ENCODE peak calls at places on chromosomes 16 and 17, in six cellular contexts. K, Y, J, C, Z and T are unnamed samples.

GRCh38 chr17:42210046-42210445 is 15.8 kb upstream of the GHDC start:
- DNase-seq in C (no peak), Y (no peak), J (no peak), K (no peak), Z (no peak), T (no peak)

GRCh38 chr17:21125862-21126261 is 902 bp upstream of the DHRS7B start:
- DNase-seq in K (no peak), J (no peak), Y (peak; percentile 78), Z (no peak), C (no peak), T (no peak)

GRCh38 chr16:75329933-75330332 is 78.5 kb upstream of the BCAR1 start:
- DNase-seq in Y (no peak), J (no peak), K (no peak), C (no peak), Z (no peak), T (no peak)

GRCh38 chr16:16992986-16993783 is 477.6 kb downstream of the XYLT1 start:
- DNase-seq in C (no peak), J (no peak), Z (no peak), K (no peak), Y (no peak), T (no peak)

GRCh38 chr17:65496801-65497200 is 64.6 kb downstream of the AXIN2 start:
- DNase-seq in Y (no peak), C (no peak), Z (no peak), K (no peak), J (no peak), T (no peak)

GRCh38 chr17:62653002-62653830 is 25.7 kb downstream of the MRC2 start:
- DNase-seq in Z (peak; percentile 57), K (peak; percentile 44), J (peak; percentile 52), Y (peak; percentile 82), C (peak; percentile 64), T (no peak)

GRCh38 chr17:66661411-66661843 is 173.5 kb upstream of the CACNG5 start:
- DNase-seq in Z (peak; percentile 63), Y (no peak), C (no peak), K (no peak), J (no peak), T (no peak)

GRCh38 chr16:87483481-87483880 is 9.3 kb downstream of the ZCCHC14 start:
- DNase-seq in Z (no peak), Y (no peak), C (no peak), J (no peak), K (no peak), T (no peak)

GRCh38 chr16:50436271-50436670 is 67.5 kb upstream of the BRD7 start:
- DNase-seq in Y (no peak), C (no peak), K (no peak), J (no peak), Z (no peak), T (no peak)

GRCh38 chr17:45413498-45413923 is 19.2 kb downstream of the ARHGAP27 start:
- DNase-seq in C (peak; percentile 57), Y (peak; percentile 88), Z (no peak), J (peak; percentile 92), K (peak; percentile 18), T (no peak)

GRCh38 chr16:5054876-5055865 is 10.6 kb downstream of the C16orf89 start:
- DNase-seq in Y (peak; percentile 61), Z (no peak), J (no peak), C (no peak), K (no peak), T (no peak)

GRCh38 chr17:74386397-74386796 is 19.1 kb downstream of the GPR142 start:
- DNase-seq in Z (peak; percentile 60), C (peak; percentile 83), K (no peak), Y (no peak), J (no peak), T (no peak)

GRCh38 chr17:51000835-51001638 is 119.6 kb downstream of the SPAG9 start:
- DNase-seq in J (no peak), K (no peak), C (no peak), Y (no peak), Z (peak; percentile 66), T (no peak)

GRCh38 chr17:57965521-57966160 is 10.4 kb upstream of the CUEDC1 start:
- DNase-seq in Y (no peak), K (no peak), C (no peak), Z (no peak), J (no peak), T (no peak)

GRCh38 chr17:2343421-2343820 is 6.1 kb downstream of the SGSM2 start:
- DNase-seq in K (no peak), Z (no peak), J (peak; percentile 19), C (no peak), Y (no peak), T (no peak)

GRCh38 chr16:46790599-46791270 is 40.2 kb downstream of the C16orf87 start:
- DNase-seq in Z (peak; percentile 6), J (no peak), K (no peak), C (no peak), Y (no peak), T (no peak)

GRCh38 chr17:40095944-40096791 is 4.2 kb downstream of the NR1D1 start:
- DNase-seq in K (no peak), Z (no peak), J (peak; percentile 73), Y (peak; percentile 93), C (peak; percentile 74), T (no peak)

GRCh38 chr17:43790311-43790940 is 10.2 kb downstream of the CFAP97D1 start:
- DNase-seq in C (no peak), K (no peak), Y (no peak), Z (no peak), J (no peak), T (no peak)

GRCh38 chr17:43789482-43789881 is 9.2 kb downstream of the CFAP97D1 start:
- DNase-seq in Y (no peak), J (no peak), K (no peak), Z (no peak), C (no peak), T (no peak)

GRCh38 chr17:43787728-43788127 is 7.5 kb downstream of the CFAP97D1 start:
- DNase-seq in C (no peak), J (no peak), Z (no peak), K (no peak), Y (no peak), T (no peak)

GRCh38 chr17:43791589-43791988 is 11.4 kb downstream of the CFAP97D1 start:
- DNase-seq in J (no peak), Z (peak; percentile 61), K (peak; percentile 67), Y (no peak), C (no peak), T (no peak)
- H3K4me3 ChIP-seq in J (no peak overlapping the region), Z (no peak overlapping the region), K (no peak overlapping the region), Y (no peak overlapping the region), C (no peak overlapping the region), T (no peak overlapping the region)

GRCh38 chr17:35715416-35715815 is 16.0 kb upstream of the RASL10B start:
- DNase-seq in Y (no peak), C (no peak), K (no peak), J (no peak), Z (no peak), T (no peak)

GRCh38 chr17:35716897-35717839 is 14.3 kb upstream of the RASL10B start:
- DNase-seq in J (no peak), Y (no peak), C (no peak), K (peak; percentile 40), Z (peak; percentile 59), T (no peak)

GRCh38 chr17:35716173-35716572 is 15.3 kb upstream of the RASL10B start:
- DNase-seq in J (no peak), K (no peak), Z (no peak), Y (no peak), C (no peak), T (no peak)

GRCh38 chr17:35713069-35713728 is 18.2 kb upstream of the RASL10B start:
- DNase-seq in C (peak; percentile 54), Y (no peak), J (no peak), K (no peak), Z (peak; percentile 99), T (no peak)

GRCh38 chr17:35714988-35715387 is 16.5 kb upstream of the RASL10B start:
- DNase-seq in J (no peak), C (no peak), K (no peak), Y (no peak), Z (no peak), T (no peak)
- TF ChIP-seq CTCF in J (no peak), C (no peak), K (no peak), Y (no peak), Z (no peak), T (no peak)

GRCh38 chr17:79845601-79845949 is 6.3 kb upstream of the CBX4 start:
- DNase-seq in C (no peak), Z (no peak), Y (no peak), J (peak; percentile 57), K (peak; percentile 59), T (no peak)

GRCh38 chr17:79844869-79845600 is 5.8 kb upstream of the CBX4 start:
- DNase-seq in Y (peak; percentile 90), J (peak; percentile 68), Z (no peak), K (no peak), C (peak; percentile 67), T (no peak)

GRCh38 chr17:79848370-79848766 is 9.1 kb upstream of the CBX4 start:
- DNase-seq in C (no peak), Y (no peak), Z (no peak), K (no peak), J (no peak), T (no peak)

GRCh38 chr17:79849953-79850352 is 10.7 kb upstream of the CBX4 start:
- DNase-seq in Z (no peak), Y (no peak), K (no peak), C (no peak), J (no peak), T (no peak)

GRCh38 chr17:79847698-79848369 is 8.6 kb upstream of the CBX4 start:
- DNase-seq in Y (no peak), Z (no peak), C (no peak), J (no peak), K (no peak), T (no peak)
- H3K4me3 ChIP-seq in Y (no peak overlapping the region), Z (no peak overlapping the region), C (no peak overlapping the region), J (no peak overlapping the region), K (no peak overlapping the region), T (no peak overlapping the region)

GRCh38 chr16:65124596-65124995 is 2.7 kb upstream of the CDH11 start:
- DNase-seq in J (no peak), Y (no peak), Z (no peak), C (no peak), K (no peak), T (no peak)

GRCh38 chr16:65122724-65122973 is 786 bp upstream of the CDH11 start:
- DNase-seq in Z (no peak), J (no peak), Y (no peak), C (no peak), K (no peak), T (no peak)

GRCh38 chr16:65125322-65125721 is 3.5 kb upstream of the CDH11 start:
- DNase-seq in K (no peak), C (no peak), J (no peak), Y (no peak), Z (peak; percentile 57), T (no peak)

GRCh38 chr16:65122974-65123845 is 1.3 kb upstream of the CDH11 start:
- DNase-seq in K (peak; percentile 61), C (peak; percentile 63), J (peak; percentile 60), Y (peak; percentile 84), Z (peak; percentile 73), T (peak; percentile 62)

GRCh38 chr16:65123846-65124513 is 2.1 kb upstream of the CDH11 start:
- DNase-seq in Z (no peak), K (peak; percentile 16), C (no peak), J (no peak), Y (peak; percentile 72), T (no peak)
- TF ChIP-seq CTCF in Z (no peak), K (no peak), C (no peak), J (no peak), Y (no peak), T (no peak)